ENCODE peak calls at places on chromosomes 3 and 15, in four cellular contexts. B is activated CD8-positive, alpha-beta memory T cell treated with anti-CD3 and anti-CD28 coated beads, Interleukin-2, amount 50 U/mL, for 48 hours; W is activated T-cell treated with anti-CD3 and anti-CD28 coated beads, Interleukin-2, amount 50 U/mL, for 24 hours; Z is sciatic nerve. Y is an unnamed sample.

GRCh38 chr3:24123596-24123995 is 178.5 kb downstream of the NR1D2 start:
- DNase-seq in B (no peak), W (no peak), Z (no peak), Y (no peak)

GRCh38 chr15:56608140-56608778 is 125.0 kb downstream of the ZNF280D start:
- DNase-seq in B (no peak), W (no peak), Z (no peak), Y (no peak)

GRCh38 chr3:98906230-98906629 is 4.7 kb upstream of the DCBLD2 start:
- DNase-seq in B (no peak), W (no peak), Z (no peak), Y (no peak)

GRCh38 chr15:91049378-91050127 is 27.2 kb upstream of the VPS33B start:
- DNase-seq in B (no peak), W (no peak), Z (peak), Y (peak)

GRCh38 chr3:36756272-36756671 is 8.1 kb downstream of the DCLK3 start:
- DNase-seq in B (no peak), W (no peak), Z (no peak), Y (no peak)

GRCh38 chr3:14634763-14635400 is 16.7 kb upstream of the CCDC174 start:
- DNase-seq in B (no peak), W (no peak), Z (no peak), Y (no peak)

GRCh38 chr3:28840976-28841376 is 439.9 kb upstream of the RBMS3 start:
- DNase-seq in B (peak), W (peak), Z (no peak), Y (no peak)

GRCh38 chr3:81651139-81651538 is 110.3 kb downstream of the GBE1 start:
- DNase-seq in B (no peak), W (no peak), Z (no peak), Y (no peak)

GRCh38 chr3:146664403-146664802 is 59.3 kb upstream of the PLSCR5 start:
- DNase-seq in B (no peak), W (no peak), Z (no peak), Y (no peak)

GRCh38 chr15:55222588-55222987 is 25.8 kb upstream of the RSL24D1 start:
- DNase-seq in B (no peak), W (no peak), Z (no peak), Y (peak)

GRCh38 chr3:134852893-134853351 is 57.9 kb downstream of the EPHB1 start:
- DNase-seq in B (no peak), W (no peak), Z (no peak), Y (peak)

GRCh38 chr15:67178569-67179210 is 75.8 kb downstream of the AAGAB start:
- DNase-seq in B (no peak), W (no peak), Z (peak), Y (no peak)

GRCh38 chr15:46413799-46414198 is 779.0 kb downstream of the SQOR start:
- DNase-seq in B (no peak), W (no peak), Z (no peak), Y (no peak)

GRCh38 chr3:49673131-49673714 is 928 bp upstream of the APEH start:
- DNase-seq in B (no peak), W (no peak), Z (no peak), Y (no peak)

GRCh38 chr15:27587810-27588209 is 511.3 kb downstream of the OCA2 start:
- DNase-seq in B (no peak), W (no peak), Z (no peak), Y (no peak)

GRCh38 chr3:50588759-50589433 is 19.6 kb downstream of the HEMK1 start:
- DNase-seq in B (no peak), W (no peak), Z (no peak), Y (no peak)

GRCh38 chr15:85788796-85789495 is 5.8 kb downstream of the KLHL25 start:
- DNase-seq in B (no peak), W (no peak), Z (no peak), Y (no peak)

GRCh38 chr3:85251766-85252165 is 293.0 kb downstream of the CADM2 start:
- DNase-seq in B (no peak), W (no peak), Z (no peak), Y (no peak)

GRCh38 chr3:163368168-163368567 is 1710.1 kb downstream of the SI start:
- DNase-seq in B (no peak), W (no peak), Z (no peak), Y (no peak)

GRCh38 chr15:89307791-89308190 is 26.8 kb downstream of the POLG start:
- DNase-seq in B (no peak), W (no peak), Z (no peak), Y (no peak)

GRCh38 chr3:61978460-61979419 is 394.6 kb downstream of the FEZF2 start:
- DNase-seq in B (no peak), W (no peak), Z (no peak), Y (no peak)

GRCh38 chr3:159252274-159252673 is 450.4 kb downstream of the MFSD1 start:
- DNase-seq in B (no peak), W (no peak), Z (no peak), Y (no peak)

GRCh38 chr15:31403096-31403495 is 76.5 kb downstream of the KLF13 start:
- DNase-seq in B (no peak), W (no peak), Z (no peak), Y (no peak)

GRCh38 chr3:46057716-46058115 is 30.4 kb upstream of the XCR1 start:
- DNase-seq in B (no peak), W (no peak), Z (no peak), Y (no peak)

GRCh38 chr3:76615739-76616138 is 424.2 kb upstream of the ROBO2 start:
- DNase-seq in B (no peak), W (no peak), Z (no peak), Y (no peak)

GRCh38 chr3:150447631-150448465 is 39.8 kb downstream of the TSC22D2 start:
- DNase-seq in B (no peak), W (no peak), Z (no peak), Y (no peak)

GRCh38 chr3:129845956-129846355 is 47.6 kb downstream of the TMCC1 start:
- DNase-seq in B (no peak), W (no peak), Z (no peak), Y (no peak)

GRCh38 chr3:32423956-32424558 is 32.4 kb downstream of the CMTM7 start:
- DNase-seq in B (no peak), W (no peak), Z (no peak), Y (no peak)

GRCh38 chr3:183295211-183295610 is 42.2 kb downstream of the B3GNT5 start:
- DNase-seq in B (no peak), W (no peak), Z (no peak), Y (peak)

GRCh38 chr3:161409069-161409468 is 37.8 kb upstream of the SPTSSB start:
- DNase-seq in B (no peak), W (no peak), Z (no peak), Y (no peak)

GRCh38 chr15:55108858-55109518 is 87.8 kb downstream of the RSL24D1 start:
- DNase-seq in B (peak), W (peak), Z (peak), Y (no peak)

GRCh38 chr15:78195735-78196201 is 38.6 kb downstream of the ACSBG1 start:
- DNase-seq in B (peak), W (peak), Z (peak), Y (no peak)

GRCh38 chr3:161316006-161316689 is 55.2 kb downstream of the SPTSSB start:
- DNase-seq in B (no peak), W (no peak), Z (no peak), Y (no peak)

GRCh38 chr15:27028836-27029482 is 58.0 kb downstream of the GABRG3 start:
- DNase-seq in B (no peak), W (no peak), Z (no peak), Y (no peak)

GRCh38 chr15:59687831-59688230 is 1.3 kb downstream of the BNIP2 start:
- DNase-seq in B (no peak), W (no peak), Z (no peak), Y (peak)

GRCh38 chr3:72337480-72337855 is 510.8 kb downstream of the SHQ1 start:
- DNase-seq in B (no peak), W (no peak), Z (no peak), Y (no peak)

GRCh38 chr15:91116379-91117067 is 16.5 kb downstream of the SV2B start:
- DNase-seq in B (no peak), W (no peak), Z (no peak), Y (no peak)

GRCh38 chr15:85116925-85117646 is 135.4 kb downstream of the PDE8A start:
- DNase-seq in B (no peak), W (no peak), Z (no peak), Y (no peak)

GRCh38 chr3:190983875-190984274 is 121.4 kb upstream of the GMNC start:
- DNase-seq in B (no peak), W (no peak), Z (no peak), Y (no peak)